ENCODE peak calls at places on chromosome 12, in five cellular contexts. Z, A, V, F and L are unnamed samples.
A peak's percentile ranks its signal among the peaks of the same experiment; 100 is the strongest.

GRCh38 chr12:92574046-92574783 is 128.6 kb upstream of the PLEKHG7 start:
- DNase-seq in A (no peak), Z (no peak), V (peak; percentile 70), F (no peak), L (no peak)

GRCh38 chr12:6426882-6427671 is 17.7 kb upstream of the CD27 start:
- DNase-seq in A (peak; percentile 67), Z (peak; percentile 81), F (peak; percentile 76), V (no peak), L (no peak)

GRCh38 chr12:68530965-68531364 is 79.7 kb upstream of the RAP1B start:
- DNase-seq in Z (no peak), V (no peak), F (peak; percentile 4), A (no peak), L (no peak)

GRCh38 chr12:46468159-46468558 is 95.6 kb upstream of the SLC38A2 start:
- DNase-seq in Z (no peak), F (no peak), A (no peak), V (no peak), L (no peak)

GRCh38 chr12:75759842-75760260 is 248.4 kb upstream of the KRR1 start:
- DNase-seq in Z (no peak), V (no peak), A (no peak), F (peak; percentile 83), L (no peak)

GRCh38 chr12:1594045-1594294 is 411 bp downstream of the FBXL14 start:
- DNase-seq in A (no peak), V (peak; percentile 75), F (peak; percentile 36), Z (peak; percentile 78), L (no peak)

GRCh38 chr12:13816394-13816793 is 165.0 kb downstream of the GRIN2B start:
- DNase-seq in Z (no peak), F (no peak), A (no peak), V (peak; percentile 50), L (peak; percentile 84)

GRCh38 chr12:94145231-94145979 is 3.0 kb upstream of the PLXNC1 start:
- DNase-seq in Z (no peak), F (no peak), A (no peak), V (no peak), L (no peak)

GRCh38 chr12:51959921-51960320 is 8.4 kb downstream of the ACVR1B start:
- DNase-seq in V (no peak), Z (no peak), A (no peak), F (no peak), L (no peak)

GRCh38 chr12:6342140-6342889 is 439 bp upstream of the TNFRSF1A start:
- DNase-seq in F (no peak), Z (no peak), V (no peak), A (no peak), L (no peak)

GRCh38 chr12:67456281-67456918 is 187.2 kb downstream of the CAND1 start:
- DNase-seq in V (no peak), A (no peak), Z (no peak), F (peak; percentile 14), L (no peak)

GRCh38 chr12:119178544-119179334 is at the start of gene HSPB8:
- DNase-seq in A (no peak), F (peak; percentile 90), V (peak; percentile 80), Z (no peak), L (no peak)

GRCh38 chr12:123139926-123140674 is 10.8 kb downstream of the PITPNM2 start:
- DNase-seq in F (peak; percentile 73), Z (no peak), V (peak; percentile 11), A (no peak), L (no peak)

GRCh38 chr12:28958553-28959195 is 190.4 kb upstream of the FAR2 start:
- DNase-seq in A (no peak), F (no peak), V (no peak), Z (no peak), L (no peak)

GRCh38 chr12:82357845-82358199 is 365 bp downstream of the CCDC59 start:
- DNase-seq in Z (no peak), V (peak; percentile 11), A (no peak), F (no peak), L (no peak)

GRCh38 chr12:55634186-55634585 is 2.5 kb upstream of the OR10P1 start:
- DNase-seq in A (no peak), F (no peak), Z (no peak), V (no peak), L (no peak)